ENCODE peak calls at places on chromosomes 7 and 10, in nine cellular contexts. V is Daoy; P is amniotic stem cell; B is activated CD8-positive, alpha-beta memory T cell treated with anti-CD3 and anti-CD28 coated beads, Interleukin-2, amount 10 ng/mL, durations not matched to agents 7 days and 5 days; O is DMS 273 treated with DMSO at 0.1 percent for 48 hours; U is skeletal muscle cell; D is heart right ventricle; N is OCI-LY7; J is NCI-H1417. F is an unnamed sample.

GRCh38 chr10:110600487-110601101 is 33.1 kb downstream of the SMC3 start:
- DNase-seq in D (no peak), U (no peak), N (peak; percentile 82), J (peak; percentile 69), V (peak; percentile 35), P (peak; percentile 49), O (no peak), B (peak; percentile 55), F (peak; percentile 51)

GRCh38 chr10:44946201-44946600 is 13.4 kb upstream of the RASSF4 start:
- DNase-seq in V (no peak), O (no peak), N (no peak), B (peak; percentile 16), U (no peak), D (no peak), P (no peak), J (no peak), F (no peak)

GRCh38 chr7:109695386-109695785 is 1125.7 kb downstream of the DNAJB9 start:
- DNase-seq in D (no peak), B (no peak), N (no peak), U (no peak), O (no peak), P (no peak), J (no peak), V (no peak), F (no peak)

GRCh38 chr10:78742730-78743615 is 325.8 kb upstream of the ZMIZ1 start:
- DNase-seq in U (no peak), P (no peak), O (no peak), J (peak; percentile 36), V (no peak), D (no peak), B (no peak), N (peak; percentile 55), F (no peak)

GRCh38 chr10:6080417-6080973 is 8.3 kb upstream of the RBM17 start:
- DNase-seq in O (no peak), J (no peak), U (no peak), B (no peak), P (no peak), N (no peak), V (no peak), D (no peak), F (no peak)

GRCh38 chr10:43075612-43076003 is 1.3 kb upstream of the RET start:
- DNase-seq in N (no peak), V (peak; percentile 12), J (peak; percentile 16), D (no peak), U (no peak), P (no peak), O (no peak), B (no peak), F (no peak)

GRCh38 chr10:87966454-87966853 is 103.0 kb downstream of the PTEN start:
- DNase-seq in J (no peak), U (no peak), B (no peak), D (no peak), V (no peak), N (no peak), P (no peak), O (no peak), F (no peak)

GRCh38 chr10:101258179-101258885 is 29.1 kb upstream of the LBX1 start:
- DNase-seq in U (no peak), J (no peak), D (no peak), O (no peak), B (no peak), P (no peak), V (peak; percentile 49), N (peak; percentile 37), F (no peak)

GRCh38 chr10:11587860-11588259 is 23.6 kb downstream of the USP6NL start:
- DNase-seq in J (peak; percentile 58), V (no peak), B (no peak), D (no peak), P (no peak), U (no peak), N (no peak), O (no peak), F (no peak)

GRCh38 chr7:135938086-135938485 is 39.1 kb downstream of the MTPN start:
- DNase-seq in O (no peak), P (no peak), U (no peak), B (no peak), J (no peak), D (no peak), V (no peak), N (no peak), F (no peak)

GRCh38 chr7:129454249-129454551 is 20.0 kb downstream of the STRIP2 start:
- DNase-seq in B (no peak), P (no peak), N (no peak), O (no peak), U (no peak), D (no peak), V (peak; percentile 53), J (peak; percentile 32), F (no peak)

GRCh38 chr10:120987359-120987758 is 136.2 kb downstream of the WDR11 start:
- DNase-seq in U (no peak), P (no peak), V (no peak), O (no peak), D (no peak), B (no peak), J (no peak), N (no peak), F (no peak)

GRCh38 chr10:106111241-106111640 is 1053.3 kb downstream of the SORCS1 start:
- DNase-seq in J (no peak), U (peak; percentile 19), V (no peak), D (no peak), O (no peak), B (no peak), P (no peak), N (no peak), F (no peak)

GRCh38 chr10:4249841-4250496 is 465.0 kb upstream of the KLF6 start:
- DNase-seq in O (no peak), B (no peak), N (no peak), D (no peak), P (no peak), U (no peak), V (no peak), J (no peak), F (no peak)

GRCh38 chr7:77537136-77537594 is at the start of gene PTPN12:
- DNase-seq in N (no peak), D (no peak), P (no peak), O (no peak), V (no peak), U (no peak), J (no peak), B (peak; percentile 77), F (no peak)

GRCh38 chr10:113326160-113327111 is 226.4 kb upstream of the HABP2 start:
- DNase-seq in O (no peak), P (peak; percentile 81), B (peak; percentile 48), V (peak; percentile 91), U (peak; percentile 81), J (no peak), D (no peak), N (no peak), F (peak; percentile 86)

GRCh38 chr7:40757097-40757496 is 622.3 kb downstream of the SUGCT start:
- DNase-seq in B (no peak), N (no peak), O (no peak), U (no peak), V (no peak), D (no peak), P (no peak), J (no peak), F (no peak)

GRCh38 chr10:71725998-71726672 is 6.6 kb upstream of the C10orf105 start:
- DNase-seq in P (no peak), B (peak; percentile 75), O (no peak), J (no peak), U (no peak), V (peak; percentile 76), D (no peak), N (peak; percentile 83), F (peak; percentile 30)

GRCh38 chr10:55223352-55223751 is 422.3 kb upstream of the PCDH15 start:
- DNase-seq in B (no peak), D (no peak), J (no peak), P (no peak), O (no peak), V (no peak), U (no peak), N (no peak), F (no peak)

GRCh38 chr7:40843338-40844026 is 708.7 kb downstream of the SUGCT start:
- DNase-seq in V (peak; percentile 54), U (no peak), O (no peak), P (no peak), N (no peak), J (no peak), D (no peak), B (no peak), F (no peak)

GRCh38 chr7:149436358-149436757 is 24.5 kb downstream of the ZNF777 start:
- DNase-seq in U (no peak), D (no peak), V (no peak), P (no peak), B (no peak), J (no peak), O (no peak), N (no peak), F (no peak)

GRCh38 chr10:76901701-76902100 is 735.9 kb downstream of the KCNMA1 start:
- DNase-seq in N (no peak), O (no peak), D (no peak), B (no peak), P (no peak), V (no peak), U (no peak), J (no peak), F (no peak)

GRCh38 chr10:8069627-8070026 is 15.1 kb downstream of the GATA3 start:
- DNase-seq in O (no peak), J (no peak), N (no peak), U (no peak), D (no peak), P (peak; percentile 38), V (peak; percentile 51), B (no peak), F (no peak)

GRCh38 chr7:111872411-111872810 is 310.1 kb upstream of the IMMP2L start:
- DNase-seq in D (no peak), U (no peak), V (no peak), B (no peak), O (no peak), N (no peak), J (peak; percentile 38), P (no peak), F (no peak)

GRCh38 chr10:65827344-65827743 is 1098.5 kb upstream of the LRRTM3 start:
- DNase-seq in B (no peak), J (no peak), D (no peak), N (no peak), P (no peak), O (no peak), U (no peak), V (no peak), F (no peak)

GRCh38 chr7:107148721-107149120 is 20.1 kb upstream of the HBP1 start:
- DNase-seq in P (no peak), N (no peak), O (no peak), D (no peak), B (no peak), J (no peak), U (no peak), V (no peak), F (no peak)

GRCh38 chr10:29141761-29142160 is 147.1 kb upstream of the LYZL1 start:
- DNase-seq in B (no peak), N (no peak), D (no peak), U (no peak), V (peak; percentile 83), P (no peak), J (no peak), O (no peak), F (peak; percentile 57)

GRCh38 chr7:87797798-87798403 is 78.3 kb downstream of the SLC25A40 start:
- DNase-seq in O (peak; percentile 69), D (no peak), P (peak; percentile 3), V (peak; percentile 16), B (no peak), J (peak; percentile 87), U (peak; percentile 1), N (peak; percentile 66), F (peak; percentile 66)

F was measured in H4.